ENCODE peak calls at places on chromosomes 5 and 9, in eight cellular contexts. O, N, R, X, F, S, V and P are unnamed samples.

GRCh38 chr9:122463828-122464632 is 13.7 kb downstream of the OR1J1 start:
- DNase-seq in N (peak; percentile 37), S (no peak), V (no peak), O (no peak), F (no peak), R (no peak), X (no peak), P (no peak)

GRCh38 chr9:16102154-16102553 is 549.3 kb downstream of the CCDC171 start:
- DNase-seq in S (no peak), X (no peak), N (no peak), F (no peak), V (no peak), R (no peak), O (no peak), P (no peak)

GRCh38 chr9:88522360-88522759 is 12.6 kb upstream of the NXNL2 start:
- DNase-seq in R (no peak), O (no peak), F (no peak), V (no peak), S (no peak), N (no peak), X (no peak), P (no peak)

GRCh38 chr5:137186759-137187461 is 312.2 kb downstream of the SPOCK1 start:
- DNase-seq in V (peak; percentile 81), R (no peak), N (peak; percentile 55), X (no peak), F (no peak), O (no peak), S (no peak), P (no peak)

GRCh38 chr5:158389786-158390185 is 530.8 kb upstream of the CLINT1 start:
- DNase-seq in R (no peak), F (no peak), X (no peak), N (no peak), S (no peak), O (no peak), V (no peak), P (no peak)

GRCh38 chr5:159038907-159039306 is 60.8 kb downstream of the EBF1 start:
- DNase-seq in X (no peak), N (no peak), S (no peak), R (no peak), O (no peak), V (peak; percentile 90), F (no peak), P (no peak)

GRCh38 chr5:171310816-171311697 is 2.0 kb downstream of the TLX3 start:
- DNase-seq in O (no peak), S (no peak), F (no peak), N (peak; percentile 23), V (peak; percentile 39), R (no peak), X (peak; percentile 25), P (no peak)

GRCh38 chr9:121463026-121463827 is 36.4 kb downstream of the GGTA1 start:
- DNase-seq in X (peak; percentile 31), O (peak; percentile 76), F (peak; percentile 24), S (no peak), N (no peak), R (peak; percentile 42), V (peak; percentile 18), P (no peak)

GRCh38 chr9:109046346-109046745 is 33.0 kb upstream of the CTNNAL1 start:
- DNase-seq in R (no peak), V (no peak), S (no peak), N (no peak), F (no peak), X (no peak), O (no peak), P (no peak)

GRCh38 chr9:89430995-89431394 is 66.9 kb downstream of the SEMA4D start:
- DNase-seq in X (peak; percentile 67), V (no peak), N (peak; percentile 54), O (no peak), S (no peak), F (no peak), R (peak; percentile 65), P (no peak)

GRCh38 chr9:126521976-126522590 is 91.6 kb upstream of the LMX1B start:
- DNase-seq in R (no peak), S (no peak), F (no peak), O (no peak), X (no peak), N (no peak), V (no peak), P (no peak)

GRCh38 chr9:129351058-129351641 is 173.1 kb upstream of the IER5L start:
- DNase-seq in X (no peak), O (no peak), N (no peak), F (no peak), V (no peak), R (no peak), S (no peak), P (no peak)

GRCh38 chr9:129350143-129350935 is 172.3 kb upstream of the IER5L start:
- DNase-seq in S (no peak), N (no peak), O (no peak), V (no peak), F (no peak), R (no peak), X (no peak), P (no peak)

GRCh38 chr9:129347323-129348120 is 169.5 kb upstream of the IER5L start:
- DNase-seq in N (no peak), R (no peak), F (peak; percentile 65), O (no peak), X (no peak), V (peak; percentile 36), S (no peak), P (no peak)

GRCh38 chr9:129348890-129349570 is 171.0 kb upstream of the IER5L start:
- DNase-seq in O (no peak), V (no peak), F (no peak), R (no peak), N (no peak), S (no peak), X (no peak), P (no peak)

DNA sequence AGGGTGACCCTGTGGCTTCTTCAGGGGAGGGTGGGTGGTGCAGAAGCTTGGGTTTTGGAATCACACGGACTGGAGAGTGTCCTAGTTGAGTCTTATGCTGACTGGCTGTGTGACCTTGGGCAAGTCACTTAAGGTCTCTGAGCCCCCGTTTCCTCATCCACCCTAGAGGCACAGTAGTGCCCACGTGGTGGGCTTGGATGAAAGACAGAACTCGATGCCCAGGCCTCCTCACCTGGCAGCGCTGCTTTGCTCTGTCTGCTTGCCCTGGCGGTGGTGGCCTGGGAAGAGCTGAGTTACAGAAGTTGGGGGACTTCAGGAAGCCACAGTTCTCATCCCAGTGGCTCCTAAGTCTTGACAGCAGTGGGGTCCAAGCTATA is 171.5 kb upstream of the IER5L start:
- DNase-seq in X (no peak), F (no peak), N (no peak), R (no peak), S (no peak), O (no peak), V (no peak), P (no peak)
- H3K4me1 ChIP-seq in X (peaks cover 9% of the 10 kb centered on the region), F (peaks cover 68% of the 10 kb centered on the region), N (no peaks in the 10 kb centered on the region), R (peaks cover 19% of the 10 kb centered on the region), S (no peaks in the 10 kb centered on the region), O (no peaks in the 10 kb centered on the region), V (peaks cover 18% of the 10 kb centered on the region), P (peaks cover 7% of the 10 kb centered on the region)

DNA sequence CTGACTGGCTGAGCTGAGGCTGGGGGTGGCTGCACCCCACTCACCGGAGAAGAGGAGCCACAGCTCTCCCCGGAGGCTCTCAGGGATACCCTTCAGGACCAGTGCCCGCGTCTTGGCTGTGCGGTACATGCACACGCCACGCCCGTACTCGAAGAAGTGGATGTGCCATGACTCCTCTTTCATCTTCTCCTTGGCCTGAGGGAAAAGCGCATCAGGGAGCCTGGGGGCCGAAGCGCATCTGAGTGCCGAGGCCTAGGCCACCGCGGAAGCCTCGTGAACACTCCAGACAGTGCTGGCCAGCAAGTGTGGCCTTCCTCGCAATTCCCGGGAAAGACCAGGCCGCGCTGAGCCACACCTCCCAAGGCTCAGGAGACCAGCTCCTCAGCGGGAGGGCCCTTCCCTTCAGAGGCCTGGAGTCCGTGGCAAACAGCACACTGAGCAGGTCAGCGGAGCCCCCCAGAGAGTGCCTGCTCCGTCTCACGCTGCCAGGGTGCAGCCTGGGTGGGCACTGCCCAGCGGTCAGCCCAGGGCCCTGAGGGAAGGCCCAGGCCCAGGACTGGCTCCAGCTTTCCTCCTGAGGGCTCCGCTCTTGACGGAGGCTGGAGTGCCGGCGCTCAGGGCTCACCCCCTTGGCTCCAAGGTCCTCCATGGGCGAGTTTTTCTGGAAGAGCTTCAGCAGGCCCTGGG is 20.5 kb upstream of the MRNIP start:
- DNase-seq in S (peak; percentile 31), O (no peak), V (no peak), F (no peak), N (no peak), R (no peak), X (no peak), P (no peak)
- H3K4me3 ChIP-seq in S (no peak overlapping the region), O (no peak overlapping the region), V (no peak overlapping the region), F (no peak overlapping the region), N (no peak overlapping the region), R (no peak overlapping the region), X (no peak overlapping the region), P (no peak overlapping the region)

GRCh38 chr9:136957461-136957860 is 5.4 kb downstream of the LCN12 start:
- DNase-seq in O (no peak), V (no peak), F (no peak), S (no peak), N (no peak), R (no peak), X (no peak), P (no peak)

GRCh38 chr9:136957901-136958300 is 5.8 kb downstream of the LCN12 start:
- DNase-seq in V (no peak), X (no peak), S (no peak), R (no peak), F (no peak), O (no peak), N (no peak), P (no peak)

GRCh38 chr9:136956604-136957003 is 4.5 kb downstream of the LCN12 start:
- DNase-seq in R (no peak), S (no peak), X (no peak), O (no peak), N (no peak), V (no peak), F (no peak), P (no peak)

GRCh38 chr9:136958898-136959850 is 7.1 kb downstream of the LCN12 start:
- DNase-seq in F (no peak), X (no peak), N (no peak), O (no peak), S (no peak), V (no peak), R (no peak), P (no peak)

GRCh38 chr9:136958473-136958872 is 6.4 kb downstream of the LCN12 start:
- DNase-seq in V (no peak), R (no peak), X (no peak), N (no peak), O (no peak), F (no peak), S (no peak), P (no peak)
- H3K27ac ChIP-seq in V (no peak overlapping the region), R (no peak overlapping the region), X (no peak overlapping the region), N (no peak overlapping the region), O (no peak overlapping the region), F (no peak overlapping the region), S (no peak overlapping the region), P (no peak overlapping the region)

DNA sequence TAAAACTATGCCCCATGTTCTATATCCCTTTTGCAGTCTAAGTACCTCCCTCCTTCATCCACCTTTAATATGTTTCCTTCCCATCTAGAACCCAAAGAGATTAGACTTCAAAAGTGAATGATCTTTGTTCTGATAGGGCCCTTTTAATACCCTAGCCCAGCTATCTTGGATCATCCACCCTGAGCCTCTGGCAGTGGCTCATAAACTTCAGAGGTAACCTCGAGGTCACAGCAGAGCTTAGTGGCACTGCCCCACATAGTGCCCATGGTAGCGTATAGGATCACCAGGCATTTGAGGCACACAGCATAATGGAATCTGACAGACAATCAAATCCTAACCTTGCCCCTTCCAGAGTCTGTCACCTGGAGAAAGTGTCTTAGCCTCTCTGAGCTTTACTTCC is 15.8 kb downstream of the ADRB2 start:
- DNase-seq in S (no peak), V (no peak), R (no peak), O (no peak), N (no peak), X (no peak), F (no peak), P (no peak)
- H3K4me1 ChIP-seq in S (no peaks in the 10 kb centered on the region), V (peaks cover 14% of the 10 kb centered on the region), R (no peaks in the 10 kb centered on the region), O (no peaks in the 10 kb centered on the region), N (peaks cover 4% of the 10 kb centered on the region), X (peaks cover 16% of the 10 kb centered on the region), F (no peaks in the 10 kb centered on the region), P (no peaks in the 10 kb centered on the region)